ENCODE peak calls at places on chromosomes 7 and 10, in six cellular contexts. U, O, Q, N, K and R are unnamed samples.

GRCh38 chr10:30911303-30911863 is 120.3 kb downstream of the ZNF438 start:
- DNase-seq in U (peak), O (no peak), Q (no peak), N (peak), K (no peak), R (no peak)

GRCh38 chr7:44853391-44853790 is 5.5 kb upstream of the H2AZ2 start:
- DNase-seq in U (peak), O (no peak), Q (no peak), N (no peak), K (no peak), R (no peak)

GRCh38 chr7:8232999-8233847 is 28.7 kb downstream of the ICA1 start:
- DNase-seq in U (peak), O (no peak), Q (no peak), N (no peak), K (no peak), R (no peak)

GRCh38 chr7:2613113-2613925 is 18.5 kb upstream of the TTYH3 start:
- DNase-seq in U (no peak), O (no peak), Q (no peak), N (no peak), K (no peak), R (no peak)

GRCh38 chr10:3054816-3055202 is 12.5 kb upstream of the PFKP start:
- DNase-seq in U (no peak), O (no peak), Q (no peak), N (no peak), K (no peak), R (no peak)

GRCh38 chr10:3950676-3951275 is 165.8 kb upstream of the KLF6 start:
- DNase-seq in U (no peak), O (no peak), Q (no peak), N (no peak), K (no peak), R (no peak)

GRCh38 chr7:156459582-156459981 is 181.0 kb upstream of the RNF32 start:
- DNase-seq in U (no peak), O (no peak), Q (no peak), N (no peak), K (no peak), R (no peak)

GRCh38 chr7:155394413-155394812 is 63.5 kb upstream of the EN2 start:
- DNase-seq in U (no peak), O (peak), Q (no peak), N (no peak), K (no peak), R (no peak)

GRCh38 chr7:93018666-93019065 is 99.1 kb downstream of the SAMD9 start:
- DNase-seq in U (no peak), O (no peak), Q (no peak), N (peak), K (no peak), R (no peak)

GRCh38 chr7:55539380-55539779 is 32.9 kb downstream of the VOPP1 start:
- DNase-seq in U (no peak), O (no peak), Q (no peak), N (no peak), K (no peak), R (no peak)

GRCh38 chr10:86203162-86203905 is 163.3 kb downstream of the GRID1 start:
- DNase-seq in U (peak), O (no peak), Q (peak), N (peak), K (no peak), R (no peak)

GRCh38 chr7:107355616-107356015 is 114.2 kb upstream of the GPR22 start:
- DNase-seq in U (no peak), O (no peak), Q (no peak), N (peak), K (no peak), R (no peak)

GRCh38 chr10:30178565-30178964 is 119.2 kb upstream of the JCAD start:
- DNase-seq in U (no peak), O (no peak), Q (no peak), N (peak), K (no peak), R (peak)

GRCh38 chr7:90455163-90456030 is 14.0 kb upstream of the PTTG1IP2 start:
- DNase-seq in U (peak), O (no peak), Q (no peak), N (peak), K (no peak), R (no peak)

GRCh38 chr7:81680120-81680519 is 89.7 kb downstream of the HGF start:
- DNase-seq in U (no peak), O (no peak), Q (no peak), N (no peak), K (no peak), R (no peak)

GRCh38 chr10:89337493-89337892 is 9.7 kb downstream of the IFIT3 start:
- DNase-seq in U (no peak), O (no peak), Q (no peak), N (peak), K (no peak), R (no peak)

GRCh38 chr10:61958311-61958710 is 56.8 kb downstream of the ARID5B start:
- DNase-seq in U (no peak), O (no peak), Q (no peak), N (no peak), K (no peak), R (no peak)

GRCh38 chr10:67650558-67650957 is 45.4 kb downstream of the CTNNA3 start:
- DNase-seq in U (no peak), O (no peak), Q (no peak), N (no peak), K (no peak), R (no peak)

GRCh38 chr7:140923358-140924006 is 1.2 kb downstream of the BRAF start:
- DNase-seq in U (peak), O (no peak), Q (peak), N (peak), K (peak), R (no peak)

GRCh38 chr7:4683884-4684565 is 1.9 kb downstream of the FOXK1 start:
- DNase-seq in U (peak), O (peak), Q (no peak), N (peak), K (peak), R (peak)

GRCh38 chr7:15558747-15559146 is 3.1 kb downstream of the AGMO start:
- DNase-seq in U (no peak), O (no peak), Q (no peak), N (peak), K (no peak), R (no peak)

GRCh38 chr7:1380211-1380815 is 79.0 kb downstream of the MICALL2 start:
- DNase-seq in U (no peak), O (no peak), Q (no peak), N (no peak), K (no peak), R (no peak)

GRCh38 chr7:152979376-152979775 is 219.8 kb downstream of the ACTR3B start:
- DNase-seq in U (no peak), O (no peak), Q (no peak), N (no peak), K (peak), R (no peak)

GRCh38 chr7:130142654-130143333 is 62.4 kb downstream of the TMEM209 start:
- DNase-seq in U (no peak), O (no peak), Q (no peak), N (no peak), K (no peak), R (no peak)

GRCh38 chr10:107666214-107666613 is 501.7 kb upstream of the SORCS1 start:
- DNase-seq in U (no peak), O (no peak), Q (no peak), N (no peak), K (no peak), R (no peak)

GRCh38 chr7:2154121-2154520 is 78.6 kb downstream of the MAD1L1 start:
- DNase-seq in U (no peak), O (no peak), Q (no peak), N (no peak), K (no peak), R (no peak)

GRCh38 chr10:78860260-78860914 is 208.4 kb upstream of the ZMIZ1 start:
- DNase-seq in U (no peak), O (no peak), Q (no peak), N (no peak), K (no peak), R (no peak)

GRCh38 chr7:29285451-29285807 is 90.9 kb downstream of the CHN2 start:
- DNase-seq in U (no peak), O (no peak), Q (no peak), N (peak), K (no peak), R (peak)

GRCh38 chr10:3747984-3748383 is 37.0 kb downstream of the KLF6 start:
- DNase-seq in U (no peak), O (no peak), Q (no peak), N (no peak), K (no peak), R (no peak)

GRCh38 chr7:77954773-77955562 is 156.4 kb downstream of the PHTF2 start:
- DNase-seq in U (no peak), O (no peak), Q (no peak), N (peak), K (no peak), R (no peak)

GRCh38 chr10:74000892-74001669 is 3.2 kb downstream of the VCL start:
- DNase-seq in U (no peak), O (no peak), Q (no peak), N (no peak), K (no peak), R (no peak)

GRCh38 chr10:73999703-74000102 is 1.8 kb downstream of the VCL start:
- DNase-seq in U (no peak), O (no peak), Q (no peak), N (peak), K (no peak), R (no peak)

GRCh38 chr10:73997806-73998622 is at the start of gene VCL:
- DNase-seq in U (peak), O (peak), Q (peak), N (peak), K (peak), R (peak)

GRCh38 chr10:73997479-73997805 is 474 bp upstream of the VCL start:
- DNase-seq in U (no peak), O (no peak), Q (no peak), N (no peak), K (no peak), R (no peak)

DNA sequence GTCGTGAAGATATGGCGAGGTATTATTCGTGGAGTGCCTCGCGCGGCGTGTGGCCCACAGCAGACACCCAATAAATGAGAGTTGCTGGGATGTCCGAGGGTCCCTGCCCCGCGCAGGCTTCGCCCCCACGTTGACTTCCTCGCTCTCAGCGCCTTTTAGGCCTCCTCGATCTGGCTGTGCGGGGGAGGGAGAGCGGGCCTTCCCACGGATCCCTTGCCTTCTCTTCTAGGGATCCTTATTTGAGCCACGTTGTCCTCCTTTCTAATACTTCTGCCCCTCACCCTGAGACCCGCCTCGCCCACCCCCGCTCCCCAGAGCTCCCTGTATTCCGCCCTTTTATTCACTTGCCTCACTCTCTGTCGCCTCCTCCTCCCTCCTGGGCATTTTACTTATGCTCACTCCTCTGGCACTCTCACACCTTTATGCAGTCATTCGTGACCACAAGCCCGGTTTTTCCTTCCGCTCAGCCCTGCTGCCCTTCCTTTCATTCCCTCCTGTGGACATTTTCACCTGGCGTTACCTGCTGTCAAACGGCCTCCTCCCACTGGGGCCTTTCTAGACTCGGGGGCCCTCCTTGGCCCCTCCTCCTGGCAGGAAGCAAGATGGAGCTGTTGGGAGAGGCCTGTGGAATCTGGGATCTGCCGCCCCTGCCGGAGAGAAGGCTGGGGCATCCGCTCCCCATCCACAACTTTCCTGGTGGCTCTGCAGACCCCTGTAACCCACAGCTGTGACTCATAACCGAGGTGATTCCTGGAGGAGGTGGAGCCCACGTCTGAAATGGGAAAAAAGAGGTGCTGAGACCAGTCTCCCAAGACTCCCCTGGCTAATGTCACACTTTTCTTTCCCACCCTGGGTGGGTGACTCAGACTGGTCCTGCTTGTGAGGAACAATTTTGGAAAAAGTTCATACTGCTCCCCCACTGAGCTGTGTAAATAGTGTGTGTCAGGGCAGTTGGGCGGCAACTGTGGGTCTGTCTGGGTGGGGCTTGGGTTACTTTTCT is 1.0 kb downstream of the VCL start:
- DNase-seq in U (peak), O (peak), Q (peak), N (peak), K (peak), R (no peak)
- TF ChIP-seq CTCF in U (peak), O (no peak), Q (no peak), N (peak), K (peak), R (peak)

GRCh38 chr10:117443677-117444022 is 68.4 kb upstream of the PDZD8 start:
- DNase-seq in U (no peak), O (no peak), Q (no peak), N (peak), K (no peak), R (no peak)

GRCh38 chr10:117442944-117443676 is 67.9 kb upstream of the PDZD8 start:
- DNase-seq in U (peak), O (peak), Q (peak), N (peak), K (peak), R (peak)

GRCh38 chr10:117441812-117442443 is 66.7 kb upstream of the PDZD8 start:
- DNase-seq in U (no peak), O (no peak), Q (no peak), N (peak), K (no peak), R (peak)

GRCh38 chr10:117441366-117441765 is 66.1 kb upstream of the PDZD8 start:
- DNase-seq in U (no peak), O (no peak), Q (no peak), N (peak), K (no peak), R (no peak)

DNA sequence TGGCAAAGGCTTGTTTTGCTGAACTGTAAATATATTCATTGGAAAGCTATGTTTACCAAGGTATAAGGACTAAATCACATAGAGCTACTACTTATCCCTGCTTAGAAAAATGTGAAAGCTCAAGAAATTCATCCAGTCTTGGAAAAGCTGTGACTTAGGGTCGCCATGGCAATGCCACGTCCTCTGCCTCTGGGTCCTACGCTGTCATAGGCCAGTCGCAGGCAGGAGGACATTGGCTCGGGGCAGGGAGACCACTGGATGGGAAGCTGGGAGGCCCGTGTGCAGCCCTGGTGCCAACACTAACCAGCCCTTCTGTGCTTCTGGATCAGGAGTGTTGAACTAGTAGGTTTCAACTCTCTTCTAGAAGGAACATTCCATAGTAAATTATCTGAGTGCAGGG is 67.3 kb upstream of the PDZD8 start:
- DNase-seq in U (no peak), O (no peak), Q (no peak), N (peak), K (no peak), R (no peak)
- TF ChIP-seq CTCF in U (no peak), O (no peak), Q (no peak), N (no peak), K (no peak), R (no peak)

GRCh38 chr7:19442016-19442785 is 266.6 kb downstream of the POLR1F start:
- DNase-seq in U (peak), O (no peak), Q (peak), N (peak), K (no peak), R (peak)
- TF ChIP-seq CTCF in U (peak), O (no peak), Q (no peak), N (peak), K (no peak), R (peak)

DNA sequence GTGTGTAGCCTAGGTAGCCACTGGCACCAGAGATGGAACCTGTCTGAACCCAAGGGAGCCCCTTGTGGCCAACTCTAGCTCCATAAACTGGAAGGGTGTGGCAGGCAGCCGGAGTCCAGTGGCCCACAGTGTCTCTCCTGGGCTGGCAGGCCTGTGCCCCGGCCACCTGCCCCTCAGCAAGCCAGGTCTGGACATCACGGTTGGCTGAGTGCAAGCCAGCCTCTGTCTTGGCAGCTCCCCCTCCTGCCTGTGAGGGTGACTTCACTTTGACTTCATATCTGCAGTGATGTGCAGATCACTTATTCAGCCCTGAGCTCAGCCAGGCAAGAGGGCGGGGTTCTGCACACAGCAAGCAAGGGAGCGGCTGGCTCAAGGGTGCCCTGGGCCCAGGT is 1.3 kb upstream of the RET start:
- DNase-seq in U (no peak), O (peak), Q (no peak), N (no peak), K (no peak), R (no peak)
- TF ChIP-seq CTCF in U (peak), O (no peak), Q (no peak), N (no peak), K (no peak), R (no peak)

DNA sequence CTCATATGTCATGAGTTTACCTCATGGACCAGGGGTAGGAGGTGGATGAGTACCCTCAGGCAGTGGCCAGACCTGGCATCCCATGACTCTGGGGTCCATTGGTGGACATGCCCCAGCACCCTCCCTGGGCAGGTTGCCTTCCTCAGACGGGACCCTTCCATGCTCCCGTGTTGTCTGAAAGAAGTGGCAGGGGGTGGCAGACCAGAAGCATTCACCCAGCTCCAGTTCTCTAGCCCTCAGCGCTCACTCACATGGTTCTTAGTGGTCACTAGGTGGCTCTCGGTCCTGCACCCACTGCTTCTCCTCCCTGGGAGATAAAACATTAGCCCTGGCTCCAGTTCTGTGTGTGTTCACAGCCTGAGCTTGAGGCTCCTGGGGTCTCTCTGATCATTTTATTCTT is 6.0 kb downstream of the RBP3 start:
- DNase-seq in U (peak), O (peak), Q (no peak), N (no peak), K (no peak), R (no peak)
- TF ChIP-seq CTCF in U (peak), O (no peak), Q (no peak), N (peak), K (no peak), R (peak)

DNA sequence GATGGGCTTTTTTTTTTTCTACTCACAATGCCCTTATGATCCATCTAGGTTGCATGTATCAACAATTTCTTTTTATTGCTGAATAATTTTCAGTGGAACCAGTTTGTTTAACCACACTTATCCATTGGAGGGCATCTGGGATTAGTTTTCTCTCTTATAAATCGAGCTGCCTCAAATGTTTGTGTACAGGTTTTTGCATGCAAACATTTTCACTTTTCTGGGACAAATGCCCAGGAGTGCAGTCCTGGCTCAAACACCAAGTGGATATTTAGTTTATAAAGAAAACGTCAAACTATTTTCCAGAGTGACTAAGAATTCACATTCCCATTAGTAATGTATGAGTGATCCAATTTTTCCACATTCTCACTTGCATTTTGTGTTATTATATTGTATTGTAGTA is 313.4 kb downstream of the CXCL12 start:
- DNase-seq in U (no peak), O (no peak), Q (no peak), N (peak), K (no peak), R (peak)
- TF ChIP-seq CTCF in U (peak), O (no peak), Q (no peak), N (peak), K (no peak), R (peak)

GRCh38 chr7:98834949-98835348 is 34.9 kb downstream of the TMEM130 start:
- DNase-seq in U (no peak), O (no peak), Q (no peak), N (no peak), K (no peak), R (no peak)

GRCh38 chr7:98828368-98828767 is 41.4 kb downstream of the TMEM130 start:
- DNase-seq in U (no peak), O (no peak), Q (no peak), N (no peak), K (no peak), R (no peak)

GRCh38 chr7:98833022-98833421 is 36.8 kb downstream of the TMEM130 start:
- DNase-seq in U (no peak), O (no peak), Q (no peak), N (no peak), K (no peak), R (no peak)

GRCh38 chr7:98830972-98831548 is 38.8 kb downstream of the TMEM130 start:
- DNase-seq in U (no peak), O (no peak), Q (no peak), N (no peak), K (no peak), R (no peak)

GRCh38 chr7:98831641-98832221 is 38.1 kb downstream of the TMEM130 start:
- DNase-seq in U (no peak), O (no peak), Q (peak), N (no peak), K (no peak), R (no peak)
- TF ChIP-seq CTCF in U (peak), O (peak), Q (peak), N (peak), K (no peak), R (peak)